ENCODE peak calls at places on chromosomes 12 and 14, in nine cellular contexts. V is uterus; T is GM12892; G is adrenal gland; B is COR-L47; F is foreskin melanocyte; X is stimulated activated CD8-positive, alpha-beta memory T cell treated with anti-CD3 and anti-CD28 coated beads, Interleukin-12 subunit alpha, Interleukin-12 subunit beta, amount 100 ng/mL, for 1 hour; I is SIG-M5; P is NCI-H1105. Y is an unnamed sample.

GRCh38 chr12:30764251-30764650 is 9.5 kb upstream of the CAPRIN2 start:
- DNase-seq in X (no peak), P (peak), I (no peak), V (no peak), F (no peak), B (peak), G (no peak), T (no peak), Y (no peak)

GRCh38 chr14:104398656-104399055 is 180.9 kb upstream of the C14orf180 start:
- DNase-seq in X (no peak), G (no peak), I (no peak), B (no peak), T (no peak), F (no peak), P (no peak), V (no peak), Y (no peak)

GRCh38 chr14:101596742-101597141 is 35.4 kb downstream of the DIO3 start:
- DNase-seq in B (no peak), P (no peak), T (no peak), V (no peak), I (no peak), F (no peak), X (no peak), G (no peak), Y (no peak)

GRCh38 chr12:57006809-57007475 is 596 bp upstream of the ZBTB39 start:
- DNase-seq in F (peak), I (no peak), T (no peak), B (no peak), G (no peak), X (no peak), P (no peak), V (no peak), Y (no peak)

GRCh38 chr14:20630340-20631022 is 11.0 kb downstream of the OR6S1 start:
- DNase-seq in I (no peak), P (peak), V (no peak), T (no peak), X (no peak), G (no peak), F (peak), B (no peak), Y (no peak)

GRCh38 chr12:57176139-57176477 is 28.7 kb upstream of the LRP1-AS start:
- DNase-seq in X (no peak), T (no peak), B (no peak), F (no peak), G (no peak), P (no peak), I (no peak), V (no peak), Y (no peak)

GRCh38 chr12:25313591-25313990 is 62.9 kb upstream of the KRAS start:
- DNase-seq in V (no peak), P (no peak), X (no peak), T (no peak), F (peak), I (no peak), B (no peak), G (no peak), Y (no peak)

GRCh38 chr12:85835810-85836715 is at the start of gene RASSF9:
- DNase-seq in V (peak), B (no peak), I (no peak), G (peak), T (no peak), P (no peak), F (no peak), X (no peak), Y (no peak)

GRCh38 chr14:22555573-22556011 is 33.4 kb downstream of the DAD1 start:
- DNase-seq in G (no peak), I (no peak), F (no peak), P (no peak), V (no peak), X (no peak), T (no peak), B (no peak), Y (peak)

GRCh38 chr12:65934480-65935115 is 110.3 kb downstream of the HMGA2 start:
- DNase-seq in X (no peak), V (no peak), G (no peak), B (no peak), F (no peak), T (no peak), I (no peak), P (no peak), Y (no peak)

GRCh38 chr12:92547906-92548305 is 154.9 kb upstream of the PLEKHG7 start:
- DNase-seq in T (no peak), V (no peak), X (no peak), P (no peak), G (peak), B (no peak), I (no peak), F (no peak), Y (no peak)

GRCh38 chr14:41922014-41922413 is 315.3 kb downstream of the LRFN5 start:
- DNase-seq in X (no peak), T (no peak), G (no peak), P (no peak), F (no peak), B (no peak), V (no peak), I (no peak), Y (no peak)

GRCh38 chr12:96070670-96071279 is 35.4 kb upstream of the LTA4H start:
- DNase-seq in X (no peak), B (peak), T (no peak), P (no peak), V (no peak), F (no peak), I (no peak), G (no peak), Y (peak)

GRCh38 chr12:109346920-109347319 is 780 bp upstream of the MYO1H start:
- DNase-seq in G (no peak), I (no peak), F (no peak), V (no peak), T (no peak), P (no peak), B (no peak), X (no peak), Y (peak)

GRCh38 chr12:132427999-132428871 is 61.7 kb upstream of the FBRSL1 start:
- DNase-seq in I (no peak), P (no peak), X (no peak), V (no peak), T (no peak), B (peak), F (no peak), G (no peak), Y (peak)

GRCh38 chr12:30850684-30851083 is 75.9 kb upstream of the TSPAN11 start:
- DNase-seq in B (no peak), I (no peak), G (no peak), X (no peak), V (no peak), T (no peak), P (no peak), F (no peak), Y (no peak)

GRCh38 chr12:74393265-74393664 is 144.4 kb upstream of the ATXN7L3B start:
- DNase-seq in V (no peak), G (no peak), B (no peak), F (no peak), I (no peak), T (no peak), P (no peak), X (no peak), Y (no peak)

GRCh38 chr14:86532219-86532618 is 1002.3 kb downstream of the FLRT2 start:
- DNase-seq in I (no peak), G (no peak), F (no peak), P (peak), X (no peak), T (no peak), B (peak), V (no peak), Y (no peak)

GRCh38 chr12:66662729-66663128 is 16.1 kb downstream of the GRIP1 start:
- DNase-seq in F (peak), I (no peak), B (peak), G (no peak), V (no peak), P (peak), T (no peak), X (no peak), Y (no peak)

GRCh38 chr14:100256339-100256895 is 17.5 kb downstream of the YY1 start:
- DNase-seq in P (no peak), T (no peak), X (no peak), B (no peak), V (no peak), G (no peak), F (no peak), I (peak), Y (peak)

GRCh38 chr12:75389706-75390105 is 1.2 kb upstream of the GLIPR1L2 start:
- DNase-seq in B (no peak), F (no peak), I (no peak), T (no peak), V (no peak), P (no peak), X (no peak), G (no peak), Y (peak)

GRCh38 chr12:128867466-128867865 is 14.2 kb downstream of the GLT1D1 start:
- DNase-seq in F (no peak), V (no peak), X (no peak), T (no peak), G (no peak), I (no peak), B (no peak), P (no peak), Y (no peak)

GRCh38 chr14:91108941-91109611 is 4.8 kb upstream of the DGLUCY start:
- DNase-seq in B (peak), V (no peak), X (peak), P (no peak), I (no peak), G (peak), T (no peak), F (no peak), Y (no peak)

GRCh38 chr14:105389976-105390848 is 8.1 kb upstream of the TEX22 start:
- DNase-seq in V (no peak), B (no peak), P (no peak), I (no peak), T (no peak), F (no peak), G (no peak), X (no peak), Y (no peak)

GRCh38 chr14:22319526-22320352 is 269.3 kb downstream of the DAD1 start:
- DNase-seq in B (peak), I (no peak), V (peak), G (peak), X (peak), P (peak), T (no peak), F (peak), Y (peak)

GRCh38 chr12:106226884-106227640 is 20.8 kb downstream of the CKAP4 start:
- DNase-seq in I (no peak), B (peak), G (peak), P (peak), X (no peak), T (peak), V (no peak), F (no peak), Y (peak)

GRCh38 chr14:98952595-98953325 is 319.2 kb downstream of the BCL11B start:
- DNase-seq in F (no peak), I (no peak), X (no peak), B (no peak), P (no peak), V (no peak), G (peak), T (no peak), Y (no peak)

Y was measured in Karpas-422.